ENCODE peak calls at places on chromosomes 13 and 19, in nine cellular contexts. O, K, F, Q, Y, P, L, E and S are unnamed samples.

GRCh38 chr19:37304190-37304883 is 66.6 kb upstream of the ZNF527 start:
- DNase-seq in E (no peak), L (no peak), Q (no peak), P (no peak), K (no peak), Y (peak), F (no peak), O (no peak), S (no peak)

GRCh38 chr13:114313061-114313860 is 1.0 kb upstream of the CHAMP1 start:
- DNase-seq in Y (no peak), P (no peak), Q (no peak), L (no peak), E (no peak), F (no peak), O (no peak), K (peak), S (no peak)

GRCh38 chr19:49884109-49884508 is 6.6 kb downstream of the TBC1D17 start:
- DNase-seq in L (no peak), E (no peak), P (no peak), Y (no peak), Q (no peak), O (no peak), F (no peak), K (no peak), S (no peak)

GRCh38 chr13:42875448-42876269 is 94.3 kb downstream of the FAM216B start:
- DNase-seq in K (no peak), L (no peak), P (no peak), E (no peak), Q (no peak), Y (no peak), F (no peak), O (peak), S (no peak)

GRCh38 chr19:11225172-11225571 is 14.2 kb upstream of the ANGPTL8 start:
- DNase-seq in E (no peak), F (no peak), O (no peak), K (no peak), Y (no peak), Q (no peak), P (no peak), L (no peak), S (no peak)

GRCh38 chr19:7294571-7295212 is 478 bp upstream of the INSR start:
- DNase-seq in Y (peak), L (peak), O (no peak), Q (no peak), E (no peak), K (peak), P (no peak), F (peak), S (peak)

GRCh38 chr19:32265991-32266390 is 79.4 kb upstream of the ZNF507 start:
- DNase-seq in K (no peak), Y (no peak), L (no peak), O (no peak), E (no peak), P (no peak), F (no peak), Q (no peak), S (no peak)

GRCh38 chr13:73844986-73845385 is 289.2 kb downstream of the KLF12 start:
- DNase-seq in O (no peak), L (no peak), K (no peak), F (no peak), Y (no peak), Q (no peak), P (no peak), E (no peak), S (no peak)

GRCh38 chr13:72062566-72062965 is 195.6 kb upstream of the DACH1 start:
- DNase-seq in K (no peak), E (no peak), Q (no peak), Y (no peak), O (no peak), P (no peak), L (no peak), F (no peak), S (no peak)

GRCh38 chr19:37997911-37998344 is 90.9 kb downstream of the SIPA1L3 start:
- DNase-seq in L (no peak), Q (peak), K (peak), Y (no peak), E (no peak), F (no peak), P (no peak), O (no peak), S (no peak)

GRCh38 chr13:105918842-105919741 is 616.4 kb downstream of the EFNB2 start:
- DNase-seq in L (no peak), O (no peak), E (no peak), F (no peak), Q (peak), P (no peak), K (no peak), Y (peak), S (peak)

GRCh38 chr19:41234512-41235208 is 15.6 kb downstream of the AXL start:
- DNase-seq in F (no peak), Y (peak), E (no peak), Q (no peak), O (no peak), P (no peak), L (no peak), K (no peak), S (no peak)

GRCh38 chr19:35039881-35040456 is 1.6 kb upstream of the HPN start:
- DNase-seq in O (no peak), Q (no peak), K (no peak), F (no peak), P (no peak), L (no peak), E (no peak), Y (no peak), S (no peak)

GRCh38 chr19:47633516-47633915 is 24.6 kb downstream of the BICRA start:
- DNase-seq in K (no peak), P (no peak), Y (no peak), Q (peak), L (no peak), F (no peak), O (no peak), E (no peak), S (peak)

GRCh38 chr13:50521750-50522149 is 321.7 kb downstream of the DLEU7 start:
- DNase-seq in P (no peak), O (no peak), E (no peak), Q (no peak), L (no peak), Y (no peak), F (no peak), K (no peak), S (no peak)

GRCh38 chr19:42028304-42029216 is 34.5 kb upstream of the ATP1A3 start:
- DNase-seq in F (no peak), P (no peak), E (no peak), Y (no peak), O (peak), K (peak), L (no peak), Q (no peak), S (no peak)

GRCh38 chr13:114049026-114049425 is 75.2 kb upstream of the C13orf46 start:
- DNase-seq in E (no peak), K (peak), F (no peak), Q (no peak), L (no peak), Y (peak), P (peak), O (no peak), S (peak)

GRCh38 chr19:7869910-7870511 is 4.2 kb downstream of the PRR36 start:
- DNase-seq in K (peak), F (peak), L (peak), Y (peak), E (no peak), P (peak), O (no peak), Q (peak), S (peak)

GRCh38 chr19:12162513-12162881 is 399 bp upstream of the ZNF136 start:
- DNase-seq in P (no peak), Q (no peak), K (no peak), O (no peak), L (no peak), E (no peak), Y (no peak), F (no peak), S (no peak)

GRCh38 chr13:111210488-111210887 is 95.4 kb downstream of the ARHGEF7 start:
- DNase-seq in P (no peak), F (no peak), E (no peak), Q (peak), K (no peak), O (no peak), L (peak), Y (peak), S (no peak)

GRCh38 chr19:2993579-2993978 is 16.2 kb downstream of the TLE6 start:
- DNase-seq in F (no peak), P (no peak), O (no peak), L (no peak), Y (no peak), E (no peak), Q (no peak), K (no peak), S (no peak)

GRCh38 chr13:26980099-26981031 is 191.2 kb downstream of the USP12 start:
- DNase-seq in L (no peak), Y (no peak), P (no peak), E (no peak), K (no peak), Q (no peak), F (no peak), O (no peak), S (no peak)

GRCh38 chr19:8655340-8655709 is 24.9 kb downstream of the NFILZ start:
- DNase-seq in F (no peak), E (no peak), P (peak), Y (no peak), O (no peak), K (peak), Q (no peak), L (peak), S (no peak)

GRCh38 chr13:111577429-111577828 is 257.0 kb downstream of the TEX29 start:
- DNase-seq in L (no peak), Y (no peak), K (no peak), F (no peak), Q (no peak), E (no peak), P (no peak), O (no peak), S (no peak)

GRCh38 chr13:26693749-26694463 is 66.7 kb downstream of the GPR12 start:
- DNase-seq in F (no peak), O (no peak), P (no peak), L (no peak), Y (no peak), E (no peak), Q (no peak), K (no peak), S (no peak)

GRCh38 chr13:98429977-98430785 is 146.7 kb downstream of the STK24 start:
- DNase-seq in K (no peak), Q (no peak), P (no peak), L (no peak), F (no peak), O (no peak), Y (no peak), E (no peak), S (no peak)

GRCh38 chr19:48833977-48834376 is 2.3 kb downstream of the HSD17B14 start:
- DNase-seq in Y (no peak), E (no peak), F (no peak), K (no peak), L (no peak), P (no peak), Q (no peak), O (no peak), S (no peak)

GRCh38 chr13:58994778-58995177 is 1169.0 kb downstream of the DIAPH3 start:
- DNase-seq in E (no peak), L (no peak), F (no peak), O (no peak), P (no peak), Y (no peak), K (no peak), Q (no peak), S (no peak)